ENCODE peak calls at places on chromosomes 7 and 10, in ten cellular contexts. One of them, this sample, is unnamed. For H3K4me1, the result is how much of the 10 kb centered on the place peaks cover.

GRCh38 chr7:35593896-35594295 is 101.0 kb downstream of the HERPUD2 start:
- DNase-seq in upper lobe of right lung: no peak
- DNase-seq in transverse colon: no peak
- DNase-seq in cardiac muscle cell: no peak
- DNase-seq in CD8-positive, alpha-beta memory T cell: no peak
- DNase-seq in tibial artery: no peak
- DNase-seq in hepatocyte: no peak
- DNase-seq in neuronal stem cell: peak
- DNase-seq in gastrocnemius medialis: no peak
- DNase-seq in ovary: no peak
- DNase-seq in this sample: peak

GRCh38 chr7:18610331-18610948 is 114.9 kb downstream of the HDAC9 start:
- DNase-seq in tibial artery: no peak
- DNase-seq in gastrocnemius medialis: no peak
- DNase-seq in CD8-positive, alpha-beta memory T cell: no peak
- DNase-seq in hepatocyte: peak
- DNase-seq in cardiac muscle cell: peak
- DNase-seq in neuronal stem cell: peak
- DNase-seq in ovary: no peak
- DNase-seq in transverse colon: no peak
- DNase-seq in upper lobe of right lung: no peak
- DNase-seq in this sample: peak

GRCh38 chr7:85424298-85424697 is 237.4 kb upstream of the SEMA3D start:
- DNase-seq in cardiac muscle cell: no peak
- DNase-seq in upper lobe of right lung: no peak
- DNase-seq in CD8-positive, alpha-beta memory T cell: no peak
- DNase-seq in gastrocnemius medialis: no peak
- DNase-seq in neuronal stem cell: no peak
- DNase-seq in hepatocyte: no peak
- DNase-seq in transverse colon: no peak
- DNase-seq in tibial artery: no peak
- DNase-seq in ovary: no peak
- DNase-seq in this sample: no peak

GRCh38 chr10:101485681-101486554 is 102.1 kb downstream of the POLL start:
- DNase-seq in transverse colon: peak
- DNase-seq in ovary: peak
- DNase-seq in neuronal stem cell: peak
- DNase-seq in hepatocyte: peak
- DNase-seq in gastrocnemius medialis: peak
- DNase-seq in CD8-positive, alpha-beta memory T cell: no peak
- DNase-seq in cardiac muscle cell: peak
- DNase-seq in upper lobe of right lung: no peak
- DNase-seq in tibial artery: no peak
- DNase-seq in this sample: peak

GRCh38 chr7:88146611-88147010 is 73.2 kb downstream of the SRI start:
- DNase-seq in cardiac muscle cell: no peak
- DNase-seq in hepatocyte: peak
- DNase-seq in CD8-positive, alpha-beta memory T cell: no peak
- DNase-seq in tibial artery: no peak
- DNase-seq in gastrocnemius medialis: no peak
- DNase-seq in transverse colon: no peak
- DNase-seq in neuronal stem cell: no peak
- DNase-seq in upper lobe of right lung: no peak
- DNase-seq in ovary: no peak
- DNase-seq in this sample: no peak

GRCh38 chr10:132459252-132460028 is 62.4 kb downstream of the PWWP2B start:
- DNase-seq in ovary: peak
- DNase-seq in transverse colon: peak
- DNase-seq in cardiac muscle cell: no peak
- DNase-seq in upper lobe of right lung: no peak
- DNase-seq in CD8-positive, alpha-beta memory T cell: peak
- DNase-seq in gastrocnemius medialis: no peak
- DNase-seq in hepatocyte: peak
- DNase-seq in tibial artery: peak
- DNase-seq in neuronal stem cell: no peak
- DNase-seq in this sample: peak

GRCh38 chr7:50962962-50963374 is 180.3 kb upstream of the GRB10 start:
- DNase-seq in transverse colon: peak
- DNase-seq in neuronal stem cell: no peak
- DNase-seq in ovary: peak
- DNase-seq in upper lobe of right lung: peak
- DNase-seq in CD8-positive, alpha-beta memory T cell: no peak
- DNase-seq in tibial artery: no peak
- DNase-seq in hepatocyte: peak
- DNase-seq in cardiac muscle cell: peak
- DNase-seq in gastrocnemius medialis: no peak
- DNase-seq in this sample: peak

GRCh38 chr7:78189762-78190161 is 391.2 kb downstream of the PHTF2 start:
- DNase-seq in upper lobe of right lung: no peak
- DNase-seq in cardiac muscle cell: no peak
- DNase-seq in CD8-positive, alpha-beta memory T cell: no peak
- DNase-seq in transverse colon: no peak
- DNase-seq in hepatocyte: no peak
- DNase-seq in ovary: no peak
- DNase-seq in neuronal stem cell: no peak
- DNase-seq in gastrocnemius medialis: no peak
- DNase-seq in tibial artery: no peak
- DNase-seq in this sample: no peak

GRCh38 chr10:68787813-68788212 is 39.5 kb upstream of the STOX1 start:
- DNase-seq in hepatocyte: no peak
- DNase-seq in ovary: no peak
- DNase-seq in upper lobe of right lung: no peak
- DNase-seq in CD8-positive, alpha-beta memory T cell: no peak
- DNase-seq in tibial artery: no peak
- DNase-seq in neuronal stem cell: no peak
- DNase-seq in transverse colon: no peak
- DNase-seq in cardiac muscle cell: no peak
- DNase-seq in gastrocnemius medialis: no peak
- DNase-seq in this sample: no peak

GRCh38 chr10:131885391-131886165 is 15.2 kb upstream of the PPP2R2D start:
- DNase-seq in tibial artery: peak
- DNase-seq in transverse colon: peak
- DNase-seq in upper lobe of right lung: peak
- DNase-seq in ovary: peak
- DNase-seq in neuronal stem cell: peak
- DNase-seq in cardiac muscle cell: peak
- DNase-seq in CD8-positive, alpha-beta memory T cell: peak
- DNase-seq in hepatocyte: peak
- DNase-seq in gastrocnemius medialis: peak
- DNase-seq in this sample: peak

GRCh38 chr7:7639847-7640220 is 718 bp upstream of the UMAD1 start:
- DNase-seq in neuronal stem cell: no peak
- DNase-seq in hepatocyte: peak
- DNase-seq in upper lobe of right lung: no peak
- DNase-seq in tibial artery: no peak
- DNase-seq in CD8-positive, alpha-beta memory T cell: peak
- DNase-seq in transverse colon: peak
- DNase-seq in gastrocnemius medialis: no peak
- DNase-seq in ovary: no peak
- DNase-seq in cardiac muscle cell: peak
- DNase-seq in this sample: no peak

GRCh38 chr10:80444646-80445319 is 9.3 kb upstream of the TSPAN14 start:
- DNase-seq in tibial artery: peak
- DNase-seq in hepatocyte: peak
- DNase-seq in CD8-positive, alpha-beta memory T cell: peak
- DNase-seq in upper lobe of right lung: peak
- DNase-seq in cardiac muscle cell: peak
- DNase-seq in transverse colon: peak
- DNase-seq in neuronal stem cell: peak
- DNase-seq in ovary: peak
- DNase-seq in gastrocnemius medialis: peak
- DNase-seq in this sample: peak

GRCh38 chr7:69599211-69599878 is 1.1 kb downstream of the AUTS2 start:
- DNase-seq in gastrocnemius medialis: no peak
- DNase-seq in upper lobe of right lung: peak
- DNase-seq in neuronal stem cell: peak
- DNase-seq in ovary: peak
- DNase-seq in hepatocyte: peak
- DNase-seq in transverse colon: no peak
- DNase-seq in cardiac muscle cell: no peak
- DNase-seq in tibial artery: no peak
- DNase-seq in CD8-positive, alpha-beta memory T cell: no peak
- DNase-seq in this sample: peak

GRCh38 chr10:59623823-59624535 is 85.7 kb downstream of the SLC16A9 start:
- DNase-seq in transverse colon: no peak
- DNase-seq in hepatocyte: no peak
- DNase-seq in neuronal stem cell: no peak
- DNase-seq in upper lobe of right lung: no peak
- DNase-seq in gastrocnemius medialis: no peak
- DNase-seq in ovary: no peak
- DNase-seq in cardiac muscle cell: peak
- DNase-seq in CD8-positive, alpha-beta memory T cell: no peak
- DNase-seq in tibial artery: no peak
- DNase-seq in this sample: no peak

GRCh38 chr7:99004216-99004615 is 125.9 kb downstream of the TRRAP start:
- DNase-seq in upper lobe of right lung: peak
- DNase-seq in cardiac muscle cell: peak
- DNase-seq in ovary: no peak
- DNase-seq in transverse colon: no peak
- DNase-seq in CD8-positive, alpha-beta memory T cell: no peak
- DNase-seq in gastrocnemius medialis: no peak
- DNase-seq in neuronal stem cell: no peak
- DNase-seq in tibial artery: no peak
- DNase-seq in hepatocyte: no peak
- DNase-seq in this sample: no peak

GRCh38 chr7:156442503-156442902 is 198.1 kb upstream of the RNF32 start:
- DNase-seq in ovary: no peak
- DNase-seq in tibial artery: no peak
- DNase-seq in CD8-positive, alpha-beta memory T cell: no peak
- DNase-seq in gastrocnemius medialis: no peak
- DNase-seq in cardiac muscle cell: no peak
- DNase-seq in hepatocyte: no peak
- DNase-seq in neuronal stem cell: no peak
- DNase-seq in transverse colon: no peak
- DNase-seq in upper lobe of right lung: no peak
- DNase-seq in this sample: no peak

DNA sequence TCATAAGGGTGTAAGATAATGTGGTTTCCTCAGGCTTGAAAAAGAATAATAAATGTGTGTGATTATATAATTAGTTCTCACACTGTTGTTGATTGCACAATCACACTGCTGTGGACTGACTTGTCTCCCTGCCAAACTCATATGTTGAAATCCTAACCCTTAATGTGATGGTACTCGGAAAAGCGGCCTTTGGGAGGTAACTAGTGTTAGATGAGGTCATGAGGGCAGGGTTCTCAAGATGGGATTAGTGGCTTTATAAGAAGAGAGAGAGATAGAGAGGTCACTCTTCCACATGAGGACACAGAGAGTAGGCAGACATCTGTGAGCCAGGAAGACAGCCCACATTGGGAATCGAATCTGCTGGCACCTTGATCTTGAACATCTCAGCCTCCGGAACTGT is 128.4 kb upstream of the COL1A2 start:
- DNase-seq in neuronal stem cell: no peak
- DNase-seq in hepatocyte: peak
- DNase-seq in tibial artery: no peak
- DNase-seq in cardiac muscle cell: peak
- DNase-seq in gastrocnemius medialis: peak
- DNase-seq in upper lobe of right lung: no peak
- DNase-seq in CD8-positive, alpha-beta memory T cell: no peak
- DNase-seq in ovary: no peak
- DNase-seq in transverse colon: no peak
- DNase-seq in this sample: no peak
- H3K4me3 ChIP-seq in neuronal stem cell: no peak
- H3K4me3 ChIP-seq in hepatocyte: no peak
- H3K4me3 ChIP-seq in tibial artery: no peak
- H3K4me3 ChIP-seq in cardiac muscle cell: no peak
- H3K4me3 ChIP-seq in gastrocnemius medialis: no peak
- H3K4me3 ChIP-seq in upper lobe of right lung: no peak
- H3K4me3 ChIP-seq in CD8-positive, alpha-beta memory T cell: no peak
- H3K4me3 ChIP-seq in ovary: no peak
- H3K4me3 ChIP-seq in transverse colon: no peak
- H3K4me3 ChIP-seq in this sample: no peak

GRCh38 chr10:14557573-14557972 is 217.1 kb downstream of the FAM107B start:
- DNase-seq in CD8-positive, alpha-beta memory T cell: no peak
- DNase-seq in gastrocnemius medialis: no peak
- DNase-seq in transverse colon: no peak
- DNase-seq in ovary: no peak
- DNase-seq in upper lobe of right lung: no peak
- DNase-seq in neuronal stem cell: no peak
- DNase-seq in cardiac muscle cell: no peak
- DNase-seq in tibial artery: no peak
- DNase-seq in hepatocyte: no peak
- DNase-seq in this sample: no peak
- H3K4me1 ChIP-seq in CD8-positive, alpha-beta memory T cell: half or more
- H3K4me1 ChIP-seq in gastrocnemius medialis: under half
- H3K4me1 ChIP-seq in transverse colon: half or more
- H3K4me1 ChIP-seq in ovary: under half
- H3K4me1 ChIP-seq in upper lobe of right lung: under half
- H3K4me1 ChIP-seq in neuronal stem cell: under half
- H3K4me1 ChIP-seq in cardiac muscle cell: under half
- H3K4me1 ChIP-seq in tibial artery: under half
- H3K4me1 ChIP-seq in hepatocyte: under half
- H3K4me1 ChIP-seq in this sample: under half

GRCh38 chr10:63798599-63799498 is 277.6 kb downstream of the REEP3 start:
- DNase-seq in neuronal stem cell: no peak
- DNase-seq in ovary: peak
- DNase-seq in CD8-positive, alpha-beta memory T cell: no peak
- DNase-seq in hepatocyte: peak
- DNase-seq in upper lobe of right lung: no peak
- DNase-seq in cardiac muscle cell: peak
- DNase-seq in gastrocnemius medialis: peak
- DNase-seq in tibial artery: peak
- DNase-seq in transverse colon: peak
- DNase-seq in this sample: no peak
- H3K4me3 ChIP-seq in neuronal stem cell: no peak
- H3K4me3 ChIP-seq in ovary: no peak
- H3K4me3 ChIP-seq in CD8-positive, alpha-beta memory T cell: no peak
- H3K4me3 ChIP-seq in hepatocyte: no peak
- H3K4me3 ChIP-seq in upper lobe of right lung: no peak
- H3K4me3 ChIP-seq in cardiac muscle cell: no peak
- H3K4me3 ChIP-seq in gastrocnemius medialis: no peak
- H3K4me3 ChIP-seq in tibial artery: peak
- H3K4me3 ChIP-seq in transverse colon: no peak
- H3K4me3 ChIP-seq in this sample: no peak

GRCh38 chr7:16636533-16637173 is 8.9 kb downstream of the ANKMY2 start:
- DNase-seq in upper lobe of right lung: no peak
- DNase-seq in gastrocnemius medialis: no peak
- DNase-seq in CD8-positive, alpha-beta memory T cell: no peak
- DNase-seq in tibial artery: no peak
- DNase-seq in transverse colon: no peak
- DNase-seq in neuronal stem cell: no peak
- DNase-seq in hepatocyte: no peak
- DNase-seq in cardiac muscle cell: no peak
- DNase-seq in ovary: no peak
- DNase-seq in this sample: no peak

GRCh38 chr7:16638282-16639265 is 7.0 kb downstream of the ANKMY2 start:
- DNase-seq in CD8-positive, alpha-beta memory T cell: no peak
- DNase-seq in cardiac muscle cell: no peak
- DNase-seq in hepatocyte: no peak
- DNase-seq in upper lobe of right lung: no peak
- DNase-seq in tibial artery: no peak
- DNase-seq in neuronal stem cell: no peak
- DNase-seq in transverse colon: no peak
- DNase-seq in ovary: no peak
- DNase-seq in gastrocnemius medialis: no peak
- DNase-seq in this sample: no peak

GRCh38 chr7:16634292-16634738 is 11.2 kb downstream of the ANKMY2 start:
- DNase-seq in gastrocnemius medialis: no peak
- DNase-seq in upper lobe of right lung: no peak
- DNase-seq in neuronal stem cell: no peak
- DNase-seq in ovary: no peak
- DNase-seq in cardiac muscle cell: peak
- DNase-seq in hepatocyte: no peak
- DNase-seq in transverse colon: peak
- DNase-seq in CD8-positive, alpha-beta memory T cell: no peak
- DNase-seq in tibial artery: peak
- DNase-seq in this sample: no peak

GRCh38 chr7:16637279-16637795 is 8.2 kb downstream of the ANKMY2 start:
- DNase-seq in ovary: no peak
- DNase-seq in CD8-positive, alpha-beta memory T cell: no peak
- DNase-seq in gastrocnemius medialis: no peak
- DNase-seq in neuronal stem cell: no peak
- DNase-seq in upper lobe of right lung: no peak
- DNase-seq in transverse colon: no peak
- DNase-seq in hepatocyte: no peak
- DNase-seq in tibial artery: no peak
- DNase-seq in cardiac muscle cell: no peak
- DNase-seq in this sample: no peak
- H3K4me1 ChIP-seq in ovary: under half
- H3K4me1 ChIP-seq in CD8-positive, alpha-beta memory T cell: under half
- H3K4me1 ChIP-seq in gastrocnemius medialis: half or more
- H3K4me1 ChIP-seq in neuronal stem cell: under half
- H3K4me1 ChIP-seq in upper lobe of right lung: under half
- H3K4me1 ChIP-seq in transverse colon: under half
- H3K4me1 ChIP-seq in hepatocyte: under half
- H3K4me1 ChIP-seq in tibial artery: under half
- H3K4me1 ChIP-seq in cardiac muscle cell: under half
- H3K4me1 ChIP-seq in this sample: under half

This sample was measured in BE2C.